ENCODE peak calls at places on chromosomes 12 and 14, in five cellular contexts. M is mesothelial cell of epicardium, B is heart left ventricle, A is neural progenitor cell, P is HEK293T. R is an unnamed sample.

GRCh38 chr12:41014643-41015020 is 173.5 kb upstream of the PDZRN4 start:
- DNase-seq in M (no peak), B (no peak), A (no peak), P (no peak), R (no peak)

GRCh38 chr12:6915023-6915788 is 826 bp downstream of the ENO2 start:
- DNase-seq in M (no peak), B (no peak), A (peak), P (no peak), R (peak)

GRCh38 chr12:124520896-124521295 is 46.5 kb downstream of the NCOR2 start:
- DNase-seq in M (no peak), B (no peak), A (no peak), P (no peak), R (no peak)

GRCh38 chr12:132131229-132131628 is 12.9 kb downstream of the DDX51 start:
- DNase-seq in M (no peak), B (no peak), A (no peak), P (no peak), R (no peak)

GRCh38 chr12:8154526-8154925 is 2.3 kb upstream of the ZNF705A start:
- DNase-seq in M (no peak), B (no peak), A (no peak), P (no peak), R (no peak)

GRCh38 chr14:79356040-79356439 is 855.3 kb downstream of the DIO2 start:
- DNase-seq in M (no peak), B (no peak), A (peak), P (no peak), R (no peak)

GRCh38 chr12:53995311-53996187 is 4.4 kb upstream of the HOXC9 start:
- DNase-seq in M (no peak), B (no peak), A (no peak), P (no peak), R (peak)

GRCh38 chr12:107372229-107372658 is 278.9 kb upstream of the CRY1 start:
- DNase-seq in M (no peak), B (no peak), A (no peak), P (no peak), R (no peak)

GRCh38 chr12:67772276-67773169 is 124.0 kb downstream of the DYRK2 start:
- DNase-seq in M (peak), B (peak), A (peak), P (peak), R (peak)

GRCh38 chr12:27493260-27493935 is 30.6 kb upstream of the PPFIBP1 start:
- DNase-seq in M (no peak), B (no peak), A (no peak), P (no peak), R (no peak)

R was measured in BE2C.